ENCODE peak calls at places on chromosomes 5 and 9, in seven cellular contexts. R is Peyer's patch, S is IMR-90, G is uterus, U is spleen, M is right lobe of liver, N is H1. Y is an unnamed sample.

GRCh38 chr5:20335978-20336377 is 348.0 kb upstream of the CDH18 start:
- DNase-seq in N (no peak), U (no peak), R (no peak), G (no peak), S (no peak), M (no peak), Y (no peak)

GRCh38 chr9:8261737-8262136 is 462.2 kb upstream of the DMAC1 start:
- DNase-seq in G (no peak), S (no peak), U (no peak), R (no peak), N (no peak), M (no peak), Y (no peak)

GRCh38 chr9:87557996-87558395 is 60.3 kb downstream of the DAPK1 start:
- DNase-seq in S (no peak), M (no peak), U (no peak), G (no peak), R (no peak), N (no peak), Y (no peak)

GRCh38 chr5:66459728-66460127 is 136.5 kb upstream of the MAST4 start:
- DNase-seq in G (no peak), R (no peak), S (no peak), U (no peak), N (no peak), M (no peak), Y (no peak)

GRCh38 chr9:95023217-95024003 is 294.1 kb downstream of the FANCC start:
- DNase-seq in G (no peak), N (no peak), R (no peak), S (peak; percentile 90), U (no peak), M (no peak), Y (peak; percentile 27)

GRCh38 chr9:4739587-4740372 is 1.2 kb downstream of the AK3 start:
- DNase-seq in N (no peak), R (peak; percentile 62), U (no peak), M (no peak), S (no peak), G (no peak), Y (peak; percentile 50)

GRCh38 chr5:151906246-151906645 is 18.4 kb downstream of the GLRA1 start:
- DNase-seq in N (no peak), R (no peak), U (no peak), S (peak; percentile 1), M (no peak), G (no peak), Y (no peak)

GRCh38 chr5:169850407-169850806 is 129.9 kb downstream of the INSYN2B start:
- DNase-seq in N (no peak), G (no peak), R (no peak), S (no peak), U (no peak), M (no peak), Y (no peak)

GRCh38 chr5:171961117-171961516 is 45.3 kb downstream of the FBXW11 start:
- DNase-seq in N (no peak), S (no peak), G (no peak), M (no peak), R (no peak), U (no peak), Y (no peak)

GRCh38 chr5:139422307-139422893 is 16.9 kb downstream of the DNAJC18 start:
- DNase-seq in G (peak; percentile 46), M (no peak), N (no peak), R (peak; percentile 70), U (no peak), S (peak; percentile 78), Y (peak; percentile 28)

GRCh38 chr5:151095341-151096000 is 14.6 kb upstream of the TNIP1 start:
- DNase-seq in G (peak; percentile 53), N (no peak), S (no peak), M (no peak), R (peak; percentile 93), U (no peak), Y (no peak)

GRCh38 chr5:33549982-33550567 is 109.3 kb downstream of the TARS1 start:
- DNase-seq in S (no peak), U (no peak), M (no peak), R (no peak), G (no peak), N (no peak), Y (no peak)
- TF ChIP-seq CTCF in S (no peak), U (no peak), M (no peak), R (no peak), G (no peak), N (no peak), Y (no peak)

GRCh38 chr5:99940540-99940939 is 594.6 kb upstream of the FAM174A start:
- DNase-seq in G (no peak), S (no peak), U (no peak), R (no peak), M (no peak), N (no peak), Y (no peak)
- TF ChIP-seq POLR2A in G (no peak), S (no peak), U (no peak), R (no peak), M (no peak), N (no peak), Y (no peak)

GRCh38 chr9:137455361-137455991 is 3.7 kb downstream of the NSMF start:
- DNase-seq in G (peak; percentile 24), S (no peak), U (peak; percentile 80), M (no peak), R (no peak), N (no peak), Y (no peak)

GRCh38 chr9:137454506-137455360 is 4.4 kb downstream of the NSMF start:
- DNase-seq in U (peak; percentile 84), G (peak; percentile 42), N (no peak), M (peak; percentile 90), R (peak; percentile 73), S (no peak), Y (peak; percentile 79)

GRCh38 chr9:137452761-137453642 is 6.1 kb downstream of the NSMF start:
- DNase-seq in G (peak; percentile 40), S (no peak), R (peak; percentile 53), U (peak; percentile 90), M (peak; percentile 72), N (no peak), Y (peak; percentile 89)

GRCh38 chr9:137453643-137454081 is 5.5 kb downstream of the NSMF start:
- DNase-seq in N (peak; percentile 87), U (peak; percentile 92), G (peak; percentile 83), M (peak; percentile 91), S (peak; percentile 58), R (peak; percentile 85), Y (peak; percentile 90)

DNA sequence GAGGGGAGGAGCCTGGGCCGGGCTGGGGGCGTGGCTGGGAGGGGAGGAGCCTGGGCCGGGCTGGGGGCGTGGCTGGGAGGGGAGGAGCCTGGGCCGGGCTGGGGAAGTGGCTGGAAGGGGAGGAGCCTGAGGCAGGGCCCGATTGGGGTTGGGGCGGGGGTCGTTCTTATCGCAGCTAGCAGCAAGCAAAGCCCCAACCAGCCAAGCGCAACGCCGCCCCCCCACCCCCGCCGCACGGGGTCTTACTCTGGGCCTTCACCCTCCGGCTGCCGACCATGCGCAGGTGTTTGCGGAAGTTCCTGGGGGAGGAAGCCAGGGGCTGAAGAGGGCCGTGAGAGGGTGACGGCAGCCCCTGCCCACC is 5.0 kb downstream of the NSMF start:
- DNase-seq in G (peak; percentile 77), R (peak; percentile 81), N (no peak), S (no peak), U (peak; percentile 92), M (peak; percentile 88), Y (peak; percentile 93)
- H3K4me3 ChIP-seq in G (peak overlapping the region; percentile 45), R (peak overlapping the region; percentile 54), N (peak overlapping the region; percentile 34), S (no peak overlapping the region), U (peak overlapping the region; percentile 43), M (peak overlapping the region; percentile 62), Y (peak overlapping the region; percentile 64)

GRCh38 chr5:164324239-164324638 is 818.8 kb downstream of the MAT2B start:
- DNase-seq in S (no peak), U (no peak), R (no peak), G (no peak), M (no peak), N (no peak), Y (no peak)

GRCh38 chr5:164326219-164326618 is 820.8 kb downstream of the MAT2B start:
- DNase-seq in N (no peak), R (no peak), G (no peak), M (no peak), S (no peak), U (no peak), Y (no peak)
- TF ChIP-seq CTCF in N (no peak), R (no peak), G (no peak), M (peak; percentile 15), S (no peak), U (no peak), Y (no peak)

DNA sequence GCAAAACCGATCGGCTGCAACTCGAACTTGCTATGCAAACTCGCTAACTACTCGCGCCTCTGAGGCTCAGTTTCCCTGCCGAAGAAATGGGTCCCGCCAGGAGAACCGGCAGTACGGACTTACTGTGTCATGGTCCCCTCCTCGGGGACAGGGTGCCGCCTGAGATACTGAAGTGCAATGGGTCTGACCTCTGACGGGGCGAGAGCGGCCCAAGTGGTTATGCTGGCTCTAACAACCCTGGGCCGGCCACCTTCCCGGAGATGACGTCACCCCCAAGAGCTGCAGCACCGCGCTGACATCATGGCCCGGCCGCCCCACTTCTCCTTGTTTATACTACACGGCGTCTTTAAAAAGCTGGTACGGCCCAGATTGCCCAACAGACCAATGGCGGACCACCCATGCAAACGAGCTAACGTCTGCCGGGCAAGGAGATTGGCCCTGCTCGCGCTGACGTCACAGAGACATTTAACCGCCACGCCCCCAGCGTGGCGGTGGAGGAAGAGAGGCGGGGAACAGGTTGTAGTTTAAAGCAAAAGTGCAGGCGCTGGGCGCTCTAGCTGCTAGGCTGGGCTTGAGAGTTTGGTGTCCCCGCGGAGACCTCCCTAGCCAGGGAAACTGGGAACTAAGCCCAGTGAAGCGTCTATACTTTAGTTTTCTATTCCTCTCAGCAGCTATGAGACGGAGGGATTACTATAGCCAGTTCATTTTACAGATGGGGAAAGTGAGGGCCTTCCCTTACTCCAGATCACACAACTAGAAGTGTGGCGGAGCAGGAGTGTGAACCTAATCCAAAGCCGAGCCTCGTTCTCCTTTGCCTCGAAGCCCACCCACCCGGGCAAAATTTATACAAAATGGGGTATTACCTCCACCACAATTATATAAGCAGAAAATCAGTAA is 654 bp upstream of the RNF44 start:
- DNase-seq in N (peak; percentile 98), S (peak; percentile 100), U (peak; percentile 99), R (peak; percentile 100), G (peak; percentile 100), M (peak; percentile 99), Y (peak; percentile 97)
- TF ChIP-seq POLR2A in N (no peak), S (no peak), U (peak; percentile 37), R (peak; percentile 94), G (peak; percentile 70), M (peak; percentile 51), Y (peak; percentile 8)

DNA sequence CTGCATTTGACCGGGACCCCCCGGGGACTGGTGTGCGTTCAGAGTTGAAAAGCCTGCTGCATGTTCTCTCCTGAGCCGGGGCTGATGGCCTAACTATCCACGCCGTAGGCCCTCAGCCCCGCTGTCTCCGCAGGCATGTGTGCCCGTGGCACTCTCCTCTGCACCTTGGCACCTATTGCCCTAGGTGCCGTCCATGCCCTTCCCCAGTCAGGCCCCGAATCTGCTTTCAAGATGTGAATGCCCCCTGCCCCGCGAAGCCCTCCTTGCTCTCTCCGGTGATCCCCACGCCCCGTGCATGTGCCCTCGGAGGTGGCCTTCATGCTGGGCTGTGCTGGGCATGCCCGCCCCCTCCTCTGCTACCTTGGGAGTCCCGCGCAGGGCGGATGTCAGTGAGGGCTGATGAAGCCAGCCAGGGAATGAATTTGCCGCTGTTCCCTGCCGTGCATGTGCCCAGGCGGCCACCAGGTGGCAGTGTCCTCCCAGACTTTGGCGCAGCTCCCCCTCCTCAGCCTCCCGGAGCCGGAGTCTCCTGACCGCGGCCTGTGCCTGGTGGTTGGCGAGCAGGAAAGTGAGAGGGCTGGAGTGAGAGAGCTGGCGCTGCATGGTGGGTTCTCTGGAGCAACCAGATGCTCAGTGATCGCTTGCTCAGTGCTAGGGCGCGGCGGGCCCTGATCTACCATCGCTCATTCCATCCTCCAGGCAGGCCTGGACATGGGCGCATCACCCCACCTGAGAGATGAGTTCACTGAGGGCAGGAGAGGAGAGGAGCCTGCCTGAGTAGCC is 112.9 kb upstream of the LMX1B start:
- DNase-seq in U (peak; percentile 93), G (peak; percentile 72), S (peak; percentile 70), R (peak; percentile 83), M (peak; percentile 75), N (peak; percentile 82), Y (peak; percentile 90)
- H3K4me3 ChIP-seq in U (no peak overlapping the region), G (no peak overlapping the region), S (no peak overlapping the region), R (no peak overlapping the region), M (no peak overlapping the region), N (peak overlapping the region; percentile 53), Y (no peak overlapping the region)

Y was measured in upper lobe of left lung.